ENCODE peak calls at places on chromosomes 11 and 22, in five cellular contexts. G, C, E, Q and L are unnamed samples.

GRCh38 chr11:100855466-100856067 is 168.5 kb downstream of the ARHGAP42 start:
- DNase-seq in Q (no peak), E (no peak), C (no peak), G (peak), L (peak)

GRCh38 chr22:36892292-36892691 is 21.1 kb upstream of the CSF2RB start:
- DNase-seq in E (no peak), G (no peak), C (no peak), Q (no peak), L (no peak)

GRCh38 chr11:12122083-12122482 is 11.7 kb downstream of the MICAL2 start:
- DNase-seq in E (no peak), G (peak), C (no peak), Q (no peak), L (peak)

GRCh38 chr11:134524201-134524600 is 112.2 kb upstream of the B3GAT1 start:
- DNase-seq in Q (no peak), G (no peak), C (no peak), E (no peak), L (no peak)

GRCh38 chr22:50315289-50316113 is 8.1 kb upstream of the PLXNB2 start:
- DNase-seq in Q (no peak), C (no peak), G (no peak), E (no peak), L (no peak)

GRCh38 chr11:64990222-64990918 is 6.4 kb downstream of the BATF2 start:
- DNase-seq in Q (no peak), G (no peak), E (no peak), C (peak), L (no peak)

GRCh38 chr22:23815781-23816551 is 22.8 kb downstream of the DERL3 start:
- DNase-seq in Q (no peak), C (peak), G (no peak), E (no peak), L (no peak)

GRCh38 chr11:130513132-130513531 is 64.7 kb downstream of the ADAMTS15 start:
- DNase-seq in G (no peak), E (peak), C (peak), Q (no peak), L (no peak)

GRCh38 chr11:32006799-32007388 is 84.0 kb upstream of the RCN1 start:
- DNase-seq in G (peak), E (no peak), C (no peak), Q (peak), L (peak)

GRCh38 chr11:32137263-32137662 is 46.4 kb downstream of the RCN1 start:
- DNase-seq in E (no peak), Q (no peak), C (no peak), G (peak), L (no peak)

GRCh38 chr11:133227674-133228111 is 304.6 kb downstream of the OPCML start:
- DNase-seq in Q (no peak), E (no peak), C (no peak), G (no peak), L (no peak)

GRCh38 chr11:77379917-77380316 is 78.4 kb upstream of the GDPD4 start:
- DNase-seq in G (no peak), Q (no peak), E (no peak), C (no peak), L (no peak)

GRCh38 chr11:125999234-125999880 is 53.5 kb downstream of the VSIG10L2 start:
- DNase-seq in E (no peak), C (no peak), G (no peak), Q (no peak), L (no peak)

GRCh38 chr11:14336507-14337503 is 22.2 kb downstream of the RRAS2 start:
- DNase-seq in Q (no peak), G (peak), E (no peak), C (no peak), L (no peak)

GRCh38 chr11:104570088-104570701 is 328.1 kb downstream of the CASP12 start:
- DNase-seq in E (no peak), C (no peak), G (no peak), Q (no peak), L (peak)

GRCh38 chr11:119892311-119892808 is 163.4 kb upstream of the NECTIN1 start:
- DNase-seq in E (no peak), G (no peak), Q (no peak), C (peak), L (no peak)

GRCh38 chr11:125429807-125430678 is 66.0 kb downstream of the FEZ1 start:
- DNase-seq in Q (no peak), G (no peak), E (no peak), C (no peak), L (no peak)

GRCh38 chr11:34897171-34897870 is 18.9 kb downstream of the APIP start:
- DNase-seq in Q (no peak), E (no peak), G (no peak), C (no peak), L (no peak)

GRCh38 chr22:44542561-44543222 is 44.7 kb upstream of the RTL6 start:
- DNase-seq in E (no peak), C (no peak), G (no peak), Q (no peak), L (no peak)

GRCh38 chr11:69569306-69570200 is 71.4 kb upstream of the CCND1 start:
- DNase-seq in C (no peak), G (no peak), E (no peak), Q (no peak), L (no peak)

GRCh38 chr22:49272546-49273125 is 555.0 kb downstream of the BRD1 start:
- DNase-seq in E (no peak), Q (no peak), C (no peak), G (no peak), L (no peak)

GRCh38 chr11:125412177-125412496 is 83.9 kb downstream of the FEZ1 start:
- DNase-seq in G (no peak), Q (no peak), E (no peak), C (no peak), L (no peak)

DNA sequence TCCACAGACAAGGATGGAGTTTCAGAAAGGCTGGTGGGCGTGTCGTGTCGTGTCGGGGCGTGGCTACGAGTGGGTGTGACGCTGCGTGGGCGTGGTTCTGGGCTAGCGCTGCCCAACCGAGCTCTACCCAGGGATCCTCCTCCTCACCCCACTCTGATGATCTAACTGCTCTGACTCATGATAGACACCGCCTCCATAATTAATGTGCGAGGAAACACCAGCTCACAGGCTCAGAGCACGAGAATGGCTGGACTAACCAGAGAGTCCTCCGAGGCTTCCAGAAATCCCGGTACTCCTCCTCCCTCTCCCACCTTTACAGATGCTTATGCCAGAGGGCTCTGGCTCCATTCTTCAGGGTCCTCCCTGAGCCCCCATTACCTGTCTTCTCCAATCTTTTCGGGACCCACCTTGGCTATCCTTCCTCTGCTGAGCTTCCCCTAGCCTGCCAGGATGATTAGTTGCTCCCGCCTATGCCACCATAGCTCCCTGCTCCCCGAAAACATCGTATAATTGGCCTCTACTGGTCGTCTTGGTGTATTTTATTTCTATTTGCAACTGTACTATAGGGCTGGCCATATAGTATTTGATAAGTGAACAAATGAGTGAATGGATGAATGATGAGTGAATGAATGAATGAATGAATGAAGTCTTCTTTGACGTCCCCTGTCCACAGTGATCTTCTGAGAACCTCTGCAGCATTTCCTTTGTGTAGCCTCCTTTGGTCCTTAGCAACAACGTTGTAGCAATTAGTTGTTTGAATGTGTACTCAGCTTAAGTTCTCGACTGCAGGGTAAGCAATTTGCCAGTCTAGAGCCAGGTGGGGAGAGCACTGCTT is 21.7 kb downstream of the TMPRSS13 start:
- DNase-seq in C (peak), G (peak), E (peak), Q (peak), L (peak)
- TF ChIP-seq POLR2A in C (no peak), G (no peak), E (no peak), Q (no peak), L (peak)

DNA sequence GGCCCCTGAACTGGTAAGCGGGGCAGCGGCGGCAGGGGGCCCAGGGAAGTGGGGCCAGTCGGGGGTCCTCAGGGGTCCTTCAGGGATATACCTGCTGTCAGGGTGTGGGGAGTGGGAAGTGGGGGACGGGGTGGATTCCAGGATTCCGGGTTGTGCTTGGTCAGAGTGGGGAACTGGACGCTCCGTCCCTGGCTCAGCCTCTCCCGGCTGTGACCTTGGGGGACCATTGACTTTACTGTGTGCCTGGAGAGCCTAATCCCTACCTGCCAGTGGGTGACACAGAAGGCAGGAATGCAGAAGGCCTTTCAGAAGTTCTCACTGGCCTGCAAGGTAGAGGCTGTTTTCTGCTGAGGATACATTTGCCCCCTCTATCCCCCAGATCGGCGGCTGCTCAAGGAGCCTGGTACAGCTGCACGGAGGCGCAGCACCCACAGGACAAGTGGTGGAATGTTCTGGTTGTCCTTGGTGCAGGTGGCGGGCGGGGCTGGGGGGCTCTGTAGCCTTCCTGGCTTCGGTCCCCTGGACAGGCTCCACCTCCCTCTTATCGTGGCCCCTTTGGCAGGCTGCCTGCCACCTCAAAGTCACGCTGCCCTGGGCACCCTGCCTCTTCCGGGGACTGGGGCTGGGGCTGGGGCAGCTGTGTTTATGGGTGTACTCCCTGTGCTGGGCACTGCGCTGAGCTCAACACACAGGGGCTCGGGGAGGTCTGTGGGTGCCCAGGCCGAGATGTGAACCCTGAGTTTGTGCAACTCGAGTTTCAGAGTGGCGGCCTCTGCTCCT is 18.4 kb downstream of the KCNQ1 start:
- DNase-seq in E (peak), Q (no peak), C (peak), G (no peak), L (peak)
- TF ChIP-seq POLR2A in E (no peak), Q (no peak), C (no peak), G (no peak), L (no peak)

GRCh38 chr11:67290801-67291200 is 1.7 kb downstream of the ANKRD13D start:
- DNase-seq in Q (no peak), C (no peak), E (no peak), G (no peak), L (no peak)

GRCh38 chr11:67288198-67288451 is 978 bp upstream of the ANKRD13D start:
- DNase-seq in E (no peak), Q (no peak), C (no peak), G (no peak), L (no peak)

GRCh38 chr11:67289651-67290479 is 762 bp downstream of the ANKRD13D start:
- DNase-seq in Q (no peak), E (no peak), G (peak), C (no peak), L (no peak)

GRCh38 chr11:67288452-67289225 is 464 bp upstream of the ANKRD13D start:
- DNase-seq in Q (peak), E (peak), G (peak), C (peak), L (peak)

DNA sequence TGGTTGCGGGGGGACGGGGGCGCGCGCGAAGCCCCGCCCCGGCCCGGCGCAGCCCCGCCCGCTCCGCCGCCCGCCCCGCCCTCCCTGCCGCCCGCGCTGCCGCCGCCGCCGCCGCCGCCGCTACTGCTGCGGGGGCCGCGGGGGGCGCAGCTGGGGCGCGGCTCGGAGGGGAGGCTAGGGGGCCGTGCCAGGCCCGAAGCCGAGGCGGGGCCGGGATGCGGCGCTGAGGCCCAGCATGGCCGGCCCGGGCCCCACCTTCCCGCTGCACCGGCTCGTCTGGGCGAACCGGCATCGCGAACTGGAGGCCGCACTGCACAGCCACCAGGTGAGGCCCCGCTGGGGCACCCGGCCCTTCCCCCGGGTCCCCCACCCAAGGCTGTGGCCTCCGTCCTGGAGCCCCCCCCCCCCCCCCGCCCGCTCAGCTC is at the start of gene ANKRD13D:
- DNase-seq in C (no peak), Q (no peak), E (peak), G (no peak), L (peak)
- TF ChIP-seq POLR2A in C (no peak), Q (no peak), E (no peak), G (peak), L (no peak)

DNA sequence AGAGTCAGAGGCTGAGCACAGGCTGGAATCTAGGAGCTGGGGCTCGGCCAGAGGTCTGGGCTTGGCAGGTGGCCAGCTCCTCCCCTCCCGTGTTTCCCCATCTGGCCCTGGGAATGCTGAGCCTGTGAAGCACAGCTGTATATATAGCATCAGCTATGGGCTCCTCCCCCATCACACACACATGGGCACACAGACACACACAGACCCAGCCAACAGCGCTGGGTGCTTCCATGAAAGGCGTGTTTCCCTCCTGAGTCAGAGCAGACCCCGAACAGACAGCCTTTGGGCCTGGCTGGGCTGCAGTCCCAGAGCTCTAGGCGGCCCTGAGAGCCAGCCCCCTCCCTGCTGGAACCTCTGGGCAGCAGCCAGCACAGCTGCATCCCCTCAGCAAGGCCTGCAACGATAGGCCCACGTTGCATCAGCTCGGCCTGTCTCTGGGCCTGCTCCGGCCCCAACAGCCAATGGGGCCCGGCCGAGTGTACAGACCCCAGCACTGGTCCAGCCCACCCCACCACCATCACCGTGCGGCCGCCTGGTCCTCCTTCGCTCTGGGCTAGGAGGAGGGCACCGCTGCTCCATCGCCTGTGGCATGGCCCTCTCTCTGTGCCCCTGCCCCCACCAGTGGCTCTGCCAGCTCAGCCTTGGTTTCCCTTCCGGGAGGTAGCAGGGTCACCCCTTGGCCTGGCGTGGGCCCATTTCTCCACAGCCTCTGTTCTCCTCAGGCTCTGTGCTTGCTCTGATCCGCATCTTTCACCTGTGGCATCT is 7.6 kb upstream of the SERPINH1 start:
- DNase-seq in E (peak), G (no peak), Q (no peak), C (peak), L (peak)
- TF ChIP-seq POLR2A in E (no peak), G (no peak), Q (no peak), C (no peak), L (no peak)